ENCODE peak calls at places on chromosome 11, in seven cellular contexts. B is neural crest cell; M is stimulated activated CD4-positive, alpha-beta T cell treated with anti-CD3 and anti-CD28 coated beads, Interleukin-12 subunit alpha, Interleukin-12 subunit beta, amount 100 ng/mL, for 24 hours; R is breast epithelium; G is iPS DF 6.9; I is T-helper 9 cell; S is naive thymus-derived CD8-positive, alpha-beta T cell. E is an unnamed sample.

GRCh38 chr11:43282607-43283440 is 29.0 kb upstream of the API5 start:
- DNase-seq in B (peak; percentile 64), M (peak; percentile 21), R (no peak), G (no peak), I (peak; percentile 24), S (peak; percentile 23), E (no peak)

GRCh38 chr11:75577198-75577597 is 15.1 kb downstream of the SERPINH1 start:
- DNase-seq in B (peak; percentile 52), M (peak; percentile 59), R (no peak), G (no peak), I (peak; percentile 71), S (peak; percentile 58), E (no peak)

GRCh38 chr11:38089728-38090127 is 1491.7 kb upstream of the RAG2 start:
- DNase-seq in B (no peak), M (no peak), R (no peak), G (no peak), I (no peak), S (no peak), E (no peak)

GRCh38 chr11:1342946-1343345 is 33.5 kb upstream of the TOLLIP start:
- DNase-seq in B (no peak), M (no peak), R (no peak), G (no peak), I (no peak), S (no peak), E (peak; percentile 53)

GRCh38 chr11:78770931-78771330 is 196.3 kb upstream of the NARS2 start:
- DNase-seq in B (no peak), M (no peak), R (no peak), G (no peak), I (no peak), S (no peak), E (no peak)

GRCh38 chr11:35714882-35715612 is 52.5 kb downstream of the TRIM44 start:
- DNase-seq in B (no peak), M (no peak), R (no peak), G (no peak), I (no peak), S (no peak), E (no peak)

GRCh38 chr11:2693271-2693833 is 6.4 kb downstream of the KCNQ1OT1 start:
- DNase-seq in B (no peak), M (no peak), R (no peak), G (peak; percentile 85), I (no peak), S (no peak), E (peak; percentile 69)

GRCh38 chr11:134976540-134976939 is 564.5 kb upstream of the B3GAT1 start:
- DNase-seq in B (no peak), M (no peak), R (no peak), G (no peak), I (no peak), S (no peak), E (peak; percentile 56)

GRCh38 chr11:134792044-134792443 is 380.0 kb upstream of the B3GAT1 start:
- DNase-seq in B (no peak), M (no peak), R (no peak), G (no peak), I (no peak), S (no peak), E (no peak)

GRCh38 chr11:79265756-79266322 is 175.0 kb downstream of the TENM4 start:
- DNase-seq in B (no peak), M (no peak), R (no peak), G (no peak), I (no peak), S (no peak), E (no peak)